ENCODE peak calls at places on chromosomes 3 and 15, in four cellular contexts. One of them, this sample, is unnamed.
A peak's percentile ranks its signal among the peaks of the same experiment; 100 is the strongest.

GRCh38 chr3:157354722-157355121 is 81.9 kb upstream of the PTX3 start:
- DNase-seq in K562: peak; percentile 22
- DNase-seq in HepG2: no peak
- DNase-seq in GM12878: no peak
- DNase-seq in this sample: peak; percentile 32

GRCh38 chr3:113255854-113256615 is 44.7 kb downstream of the BOC start:
- DNase-seq in GM12878: no peak
- DNase-seq in K562: no peak
- DNase-seq in HepG2: no peak
- DNase-seq in this sample: no peak

GRCh38 chr3:15332405-15333098 is at the start of gene SH3BP5:
- DNase-seq in K562: peak; percentile 92
- DNase-seq in HepG2: no peak
- DNase-seq in GM12878: no peak
- DNase-seq in this sample: peak; percentile 85

GRCh38 chr3:66053009-66053782 is 14.5 kb upstream of the MAGI1 start:
- DNase-seq in HepG2: no peak
- DNase-seq in GM12878: no peak
- DNase-seq in K562: no peak
- DNase-seq in this sample: no peak

GRCh38 chr15:90320062-90320884 is 31.8 kb upstream of the ZNF774 start:
- DNase-seq in HepG2: peak; percentile 84
- DNase-seq in GM12878: peak; percentile 45
- DNase-seq in K562: peak; percentile 86
- DNase-seq in this sample: peak; percentile 95

GRCh38 chr3:97579365-97579764 is 185.2 kb upstream of the ARL6 start:
- DNase-seq in HepG2: no peak
- DNase-seq in K562: no peak
- DNase-seq in GM12878: peak; percentile 3
- DNase-seq in this sample: peak; percentile 7

GRCh38 chr15:64713592-64713991 is 61.8 kb downstream of the RBPMS2 start:
- DNase-seq in HepG2: no peak
- DNase-seq in GM12878: no peak
- DNase-seq in K562: no peak
- DNase-seq in this sample: no peak

GRCh38 chr3:36457667-36458066 is 77.4 kb downstream of the STAC start:
- DNase-seq in HepG2: no peak
- DNase-seq in K562: no peak
- DNase-seq in GM12878: no peak
- DNase-seq in this sample: no peak

GRCh38 chr15:35669457-35670045 is 123.6 kb upstream of the DPH6 start:
- DNase-seq in GM12878: no peak
- DNase-seq in K562: no peak
- DNase-seq in HepG2: no peak
- DNase-seq in this sample: no peak

GRCh38 chr15:45702041-45702440 is 67.2 kb downstream of the SQOR start:
- DNase-seq in HepG2: no peak
- DNase-seq in K562: no peak
- DNase-seq in GM12878: no peak
- DNase-seq in this sample: no peak

GRCh38 chr3:64082917-64083587 is 59.8 kb upstream of the PSMD6 start:
- DNase-seq in GM12878: no peak
- DNase-seq in HepG2: no peak
- DNase-seq in K562: no peak
- DNase-seq in this sample: no peak

GRCh38 chr15:72354496-72354895 is 21.3 kb downstream of the HEXA start:
- DNase-seq in K562: no peak
- DNase-seq in HepG2: no peak
- DNase-seq in GM12878: no peak
- DNase-seq in this sample: no peak

GRCh38 chr15:81747026-81747425 is 298.8 kb downstream of the MEX3B start:
- DNase-seq in HepG2: no peak
- DNase-seq in K562: no peak
- DNase-seq in GM12878: no peak
- DNase-seq in this sample: no peak

GRCh38 chr15:41848595-41848994 is 9.9 kb downstream of the PLA2G4B start:
- DNase-seq in K562: no peak
- DNase-seq in GM12878: no peak
- DNase-seq in HepG2: no peak
- DNase-seq in this sample: no peak

GRCh38 chr3:32557640-32558352 is 12.9 kb downstream of the DYNC1LI1 start:
- DNase-seq in K562: no peak
- DNase-seq in GM12878: no peak
- DNase-seq in HepG2: peak; percentile 57
- DNase-seq in this sample: no peak

GRCh38 chr3:187986514-187986934 is 167.4 kb upstream of the LPP start:
- DNase-seq in K562: no peak
- DNase-seq in HepG2: no peak
- DNase-seq in GM12878: no peak
- DNase-seq in this sample: no peak

GRCh38 chr15:96351801-96352593 is 21.5 kb downstream of the NR2F2 start:
- DNase-seq in K562: no peak
- DNase-seq in GM12878: no peak
- DNase-seq in HepG2: no peak
- DNase-seq in this sample: no peak

GRCh38 chr3:32200490-32200889 is 38.0 kb upstream of the CMTM8 start:
- DNase-seq in GM12878: no peak
- DNase-seq in K562: no peak
- DNase-seq in HepG2: no peak
- DNase-seq in this sample: no peak

GRCh38 chr3:71345429-71346027 is 238.0 kb downstream of the FOXP1 start:
- DNase-seq in HepG2: no peak
- DNase-seq in K562: no peak
- DNase-seq in GM12878: no peak
- DNase-seq in this sample: no peak

GRCh38 chr3:66431494-66431893 is 69.3 kb downstream of the LRIG1 start:
- DNase-seq in GM12878: no peak
- DNase-seq in K562: no peak
- DNase-seq in HepG2: no peak
- DNase-seq in this sample: no peak

GRCh38 chr3:52046186-52046913 is 10.0 kb downstream of the DUSP7 start:
- DNase-seq in K562: no peak
- DNase-seq in HepG2: no peak
- DNase-seq in GM12878: no peak
- DNase-seq in this sample: no peak

GRCh38 chr3:73432021-73432722 is 192.6 kb downstream of the PDZRN3 start:
- DNase-seq in HepG2: peak; percentile 53
- DNase-seq in GM12878: no peak
- DNase-seq in K562: peak; percentile 48
- DNase-seq in this sample: peak; percentile 62

GRCh38 chr3:3038201-3038991 is 71.8 kb downstream of the IL5RA start:
- DNase-seq in K562: no peak
- DNase-seq in HepG2: no peak
- DNase-seq in GM12878: peak; percentile 26
- DNase-seq in this sample: no peak

GRCh38 chr3:188234172-188234571 is 80.2 kb downstream of the LPP start:
- DNase-seq in HepG2: no peak
- DNase-seq in K562: no peak
- DNase-seq in GM12878: no peak
- DNase-seq in this sample: no peak

GRCh38 chr15:63019539-63020109 is 22.9 kb upstream of the TPM1 start:
- DNase-seq in HepG2: peak; percentile 50
- DNase-seq in GM12878: no peak
- DNase-seq in K562: no peak
- DNase-seq in this sample: peak; percentile 31

GRCh38 chr15:77659350-77660321 is 26.9 kb upstream of the LINGO1 start:
- DNase-seq in K562: peak; percentile 95
- DNase-seq in GM12878: no peak
- DNase-seq in HepG2: peak; percentile 74
- DNase-seq in this sample: peak; percentile 90

GRCh38 chr3:36494461-36495109 is 114.3 kb downstream of the STAC start:
- DNase-seq in HepG2: no peak
- DNase-seq in K562: no peak
- DNase-seq in GM12878: no peak
- DNase-seq in this sample: no peak

GRCh38 chr3:66499881-66500574 is 794 bp downstream of the LRIG1 start:
- DNase-seq in HepG2: no peak
- DNase-seq in K562: peak; percentile 3
- DNase-seq in GM12878: no peak
- DNase-seq in this sample: no peak

GRCh38 chr3:102034639-102035038 is 185.3 kb downstream of the NFKBIZ start:
- DNase-seq in HepG2: no peak
- DNase-seq in K562: no peak
- DNase-seq in GM12878: peak; percentile 79
- DNase-seq in this sample: no peak

DNA sequence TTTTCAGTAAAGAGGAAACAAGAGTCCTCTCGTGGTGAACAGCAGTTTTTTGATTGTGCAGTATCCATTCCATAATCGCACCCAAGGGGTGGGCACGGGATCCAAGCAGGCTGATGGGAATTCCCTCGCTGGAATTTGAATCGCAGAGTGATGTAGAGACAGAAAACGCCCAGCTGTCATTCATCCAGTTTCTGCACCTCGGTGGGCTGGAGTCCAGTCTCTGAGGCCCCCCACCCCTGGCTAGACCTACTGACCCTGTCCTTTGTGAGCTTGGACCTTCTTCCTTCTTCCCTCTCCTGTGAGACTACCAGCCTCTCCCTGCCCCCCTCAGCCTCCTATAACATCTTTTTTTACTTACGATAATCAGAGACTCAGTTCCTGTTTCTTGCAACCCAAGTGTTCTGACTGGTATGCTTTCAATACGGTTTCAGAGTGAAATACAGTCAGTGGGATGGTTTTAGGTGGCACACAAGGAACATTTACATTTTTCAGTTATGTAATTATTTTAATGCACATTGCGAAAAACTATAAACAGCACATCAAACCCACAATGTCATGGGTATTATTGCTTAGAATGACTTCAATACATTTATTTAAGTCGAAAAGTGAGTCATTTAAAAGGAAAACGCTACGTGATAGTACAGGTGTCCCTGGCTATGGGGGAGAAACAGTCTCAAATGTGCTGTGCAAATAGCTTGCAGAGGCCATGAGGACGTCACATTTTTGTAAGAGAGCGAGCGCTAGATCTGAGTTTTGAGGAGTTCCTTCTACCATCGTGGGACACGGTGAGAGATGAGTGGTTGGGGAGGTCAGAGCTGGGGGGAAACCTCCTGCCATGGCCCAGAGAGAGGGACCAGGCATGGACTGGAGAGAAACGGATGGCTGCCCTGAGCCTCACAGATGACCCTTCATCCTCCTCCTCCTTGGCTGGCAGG is 37.5 kb upstream of the CHST2 start:
- DNase-seq in GM12878: peak; percentile 94
- DNase-seq in K562: no peak
- DNase-seq in HepG2: no peak
- DNase-seq in this sample: no peak
- TF ChIP-seq FOXK2 in GM12878: no peak
- TF ChIP-seq FOXK2 in K562: no peak
- TF ChIP-seq FOXK2 in HepG2: no peak
- TF ChIP-seq FOXK2 in this sample: no peak

GRCh38 chr3:30607032-30607833 is 832 bp downstream of the TGFBR2 start:
- DNase-seq in K562: no peak
- DNase-seq in HepG2: no peak
- DNase-seq in GM12878: no peak
- DNase-seq in this sample: peak; percentile 45
- TF ChIP-seq FOXM1 in K562: no peak
- TF ChIP-seq FOXM1 in HepG2: no peak
- TF ChIP-seq FOXM1 in GM12878: no peak
- TF ChIP-seq FOXM1 in this sample: no peak

GRCh38 chr3:195139876-195140240 is 131.1 kb downstream of the XXYLT1 start:
- DNase-seq in K562: peak; percentile 47
- DNase-seq in HepG2: no peak
- DNase-seq in GM12878: no peak
- DNase-seq in this sample: no peak
- TF ChIP-seq BHLHE40 in K562: no peak
- TF ChIP-seq BHLHE40 in HepG2: no peak
- TF ChIP-seq BHLHE40 in GM12878: no peak
- TF ChIP-seq BHLHE40 in this sample: no peak

DNA sequence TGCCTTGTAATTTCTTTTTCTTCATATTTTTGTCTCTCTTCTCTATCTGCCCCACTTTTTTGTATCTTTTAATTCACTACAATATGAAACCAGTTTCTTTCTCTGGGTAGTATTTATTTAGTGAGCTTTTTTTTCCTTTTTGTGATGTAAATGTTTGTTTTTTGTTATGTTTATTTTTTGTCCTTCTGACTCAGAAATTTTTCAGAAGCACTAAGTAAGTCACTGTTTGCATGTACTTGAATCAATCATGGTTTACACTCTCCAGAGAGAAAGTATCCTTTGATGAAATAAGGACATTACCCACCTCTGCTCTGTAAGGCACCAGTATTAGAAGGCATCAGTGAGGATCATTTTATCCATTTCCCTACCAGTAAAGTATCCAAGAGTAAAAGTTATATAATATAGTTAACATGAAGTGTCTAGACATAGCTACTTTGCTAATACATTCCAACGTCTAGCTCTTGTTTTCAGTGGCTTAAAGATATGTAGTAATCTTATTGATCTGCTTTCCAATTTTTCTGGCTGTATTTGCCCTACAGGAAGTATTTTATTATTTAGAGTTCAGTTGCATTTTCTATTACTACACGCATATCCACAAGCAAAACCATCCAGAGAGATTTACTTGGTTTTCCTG is 25.4 kb downstream of the FILIP1L start:
- DNase-seq in HepG2: peak; percentile 63
- DNase-seq in K562: no peak
- DNase-seq in GM12878: no peak
- DNase-seq in this sample: no peak
- TF ChIP-seq FOXK2 in HepG2: no peak
- TF ChIP-seq FOXK2 in K562: no peak
- TF ChIP-seq FOXK2 in GM12878: no peak
- TF ChIP-seq FOXK2 in this sample: no peak